ENCODE peak calls at places on chromosomes 2 and 18, in ten cellular contexts. B is HuH-7.5; V is fibroblast of the aortic adventitia; F is GM20000; P is CD4-positive, alpha-beta T cell; Y is foreskin melanocyte; E is AML-193; D is cardiac muscle cell; J is NCI-H2081; L is right cardiac atrium. S is an unnamed sample.

GRCh38 chr18:53745228-53745967 is 479.1 kb downstream of the MBD2 start:
- DNase-seq in L (no peak), J (no peak), F (no peak), V (peak), B (no peak), E (no peak), Y (no peak), D (peak), P (no peak), S (no peak)

GRCh38 chr2:71451695-71452094 is 1.7 kb upstream of the DYSF start:
- DNase-seq in F (peak), V (no peak), E (no peak), J (no peak), B (no peak), D (no peak), Y (no peak), P (no peak), L (no peak), S (no peak)

GRCh38 chr2:205685314-205686230 is 3.3 kb downstream of the NRP2 start:
- DNase-seq in J (no peak), Y (no peak), B (no peak), V (peak), P (no peak), D (peak), E (no peak), F (peak), L (peak), S (no peak)

GRCh38 chr2:237465515-237466227 is 21.4 kb upstream of the MLPH start:
- DNase-seq in P (no peak), V (peak), F (no peak), J (no peak), L (no peak), Y (no peak), D (peak), E (no peak), B (no peak), S (no peak)

GRCh38 chr2:232697807-232698110 is 628 bp downstream of the GIGYF2 start:
- DNase-seq in E (no peak), D (no peak), B (peak), J (peak), L (no peak), P (no peak), V (no peak), F (no peak), Y (no peak), S (no peak)

GRCh38 chr2:26605195-26605968 is 35.8 kb downstream of the CIB4 start:
- DNase-seq in P (no peak), D (peak), Y (peak), L (no peak), V (peak), J (peak), F (peak), B (peak), E (peak), S (peak)

GRCh38 chr2:8242734-8243133 is 439.1 kb upstream of the ID2 start:
- DNase-seq in P (no peak), V (peak), Y (no peak), E (peak), L (no peak), J (no peak), F (no peak), D (peak), B (no peak), S (no peak)

GRCh38 chr18:67518566-67518965 is 2.0 kb upstream of the DSEL start:
- DNase-seq in L (no peak), V (no peak), J (no peak), B (no peak), P (no peak), Y (no peak), F (no peak), D (no peak), E (no peak), S (no peak)

S was measured in WERI-Rb-1.